ENCODE peak calls at places on chromosome 12, in six cellular contexts. U is ACHN; Q is anterior cingulate cortex; F is activated T-cell treated with anti-CD3 and anti-CD28 coated beads, Interleukin-2, amount 50 U/mL, for 72 hours; P is aorta; M is sciatic nerve. Z is an unnamed sample.

GRCh38 chr12:6332459-6332858 is 9.4 kb downstream of the TNFRSF1A start:
- DNase-seq in M (no peak), P (no peak), F (no peak), Q (no peak), U (no peak), Z (no peak)

GRCh38 chr12:1083888-1084262 is 92.9 kb downstream of the ERC1 start:
- DNase-seq in Q (no peak), U (peak; percentile 31), F (no peak), M (no peak), P (no peak), Z (no peak)

GRCh38 chr12:112822056-112822455 is 30.5 kb downstream of the RPH3A start:
- DNase-seq in U (no peak), Q (no peak), F (no peak), M (no peak), P (no peak), Z (no peak)

GRCh38 chr12:57730336-57731067 is 8.0 kb downstream of the AGAP2 start:
- DNase-seq in P (no peak), Q (no peak), F (no peak), M (no peak), U (no peak), Z (no peak)

GRCh38 chr12:13189254-13189653 is 7.3 kb upstream of the EMP1 start:
- DNase-seq in U (no peak), M (no peak), F (no peak), P (no peak), Q (no peak), Z (no peak)

GRCh38 chr12:96136129-96136528 is 58.0 kb upstream of the ELK3 start:
- DNase-seq in M (no peak), F (no peak), Q (no peak), P (peak; percentile 63), U (peak; percentile 56), Z (no peak)

GRCh38 chr12:31228811-31229792 is 96.8 kb downstream of the SINHCAF start:
- DNase-seq in U (peak; percentile 59), Q (peak; percentile 39), F (no peak), P (peak; percentile 61), M (no peak), Z (peak; percentile 22)

GRCh38 chr12:112191840-112192321 is 66.5 kb downstream of the TRAFD1 start:
- DNase-seq in P (no peak), Q (no peak), M (no peak), F (no peak), U (no peak), Z (no peak)

GRCh38 chr12:64794305-64794704 is 30.1 kb upstream of the TBC1D30 start:
- DNase-seq in M (no peak), F (no peak), Q (no peak), U (no peak), P (no peak), Z (no peak)

Z was measured in amygdala.